ENCODE peak calls at places on chromosomes 4 and X, in six cellular contexts. W, G, S, F, T and H are unnamed samples.

GRCh38 chrX:119501511-119502148 is 33.4 kb downstream of the SLC25A5 start:
- DNase-seq in W (no peak), G (no peak), S (no peak), F (no peak), T (no peak), H (no peak)

GRCh38 chrX:110992611-110993010 is 103.4 kb upstream of the PAK3 start:
- DNase-seq in W (peak), G (peak), S (peak), F (peak), T (peak), H (peak)

GRCh38 chrX:54891573-54891972 is 29.1 kb upstream of the TRO start:
- DNase-seq in W (peak), G (no peak), S (peak), F (peak), T (peak), H (no peak)

GRCh38 chr4:180538384-180539052 is 1704.7 kb upstream of the TENM3 start:
- DNase-seq in W (no peak), G (no peak), S (no peak), F (no peak), T (no peak), H (no peak)

GRCh38 chr4:186807809-186808634 is 84.4 kb upstream of the FAT1 start:
- DNase-seq in W (no peak), G (no peak), S (no peak), F (no peak), T (peak), H (no peak)

GRCh38 chr4:158664806-158665205 is 6.9 kb downstream of the C4orf46 start:
- DNase-seq in W (no peak), G (no peak), S (no peak), F (no peak), T (no peak), H (no peak)

GRCh38 chr4:77044458-77045124 is 31.2 kb downstream of the CCNI start:
- DNase-seq in W (peak), G (no peak), S (peak), F (no peak), T (no peak), H (no peak)

GRCh38 chr4:156953951-156954350 is 17.6 kb downstream of the PDGFC start:
- DNase-seq in W (no peak), G (no peak), S (no peak), F (no peak), T (no peak), H (no peak)

GRCh38 chrX:134948333-134949241 is 42.2 kb upstream of the SMIM10 start:
- DNase-seq in W (peak), G (no peak), S (peak), F (no peak), T (peak), H (no peak)

DNA sequence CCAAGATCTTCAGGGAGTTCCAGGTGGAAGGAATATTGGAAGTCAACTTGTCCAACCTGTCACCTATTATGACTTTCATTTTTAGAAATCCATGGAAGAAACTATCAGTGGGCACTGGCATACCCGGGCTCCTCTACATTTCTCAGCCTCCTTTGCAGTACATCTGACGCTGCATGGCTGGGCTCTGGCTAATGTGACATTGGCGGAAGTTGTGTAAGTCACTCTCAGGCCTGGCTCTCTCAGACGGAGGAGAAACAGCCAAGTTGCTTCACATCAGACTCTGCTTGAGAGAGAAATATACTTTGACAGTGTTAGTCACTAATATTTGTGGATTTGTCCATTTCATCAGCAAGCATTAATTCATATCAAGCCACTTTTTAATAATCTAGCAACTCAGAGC is 4.5 kb downstream of the DCHS2 start:
- DNase-seq in W (no peak), G (no peak), S (no peak), F (no peak), T (no peak), H (no peak)
- H4K91ac ChIP-seq in W (no peak), G (no peak), S (no peak), F (no peak), T (no peak), H (no peak)

DNA sequence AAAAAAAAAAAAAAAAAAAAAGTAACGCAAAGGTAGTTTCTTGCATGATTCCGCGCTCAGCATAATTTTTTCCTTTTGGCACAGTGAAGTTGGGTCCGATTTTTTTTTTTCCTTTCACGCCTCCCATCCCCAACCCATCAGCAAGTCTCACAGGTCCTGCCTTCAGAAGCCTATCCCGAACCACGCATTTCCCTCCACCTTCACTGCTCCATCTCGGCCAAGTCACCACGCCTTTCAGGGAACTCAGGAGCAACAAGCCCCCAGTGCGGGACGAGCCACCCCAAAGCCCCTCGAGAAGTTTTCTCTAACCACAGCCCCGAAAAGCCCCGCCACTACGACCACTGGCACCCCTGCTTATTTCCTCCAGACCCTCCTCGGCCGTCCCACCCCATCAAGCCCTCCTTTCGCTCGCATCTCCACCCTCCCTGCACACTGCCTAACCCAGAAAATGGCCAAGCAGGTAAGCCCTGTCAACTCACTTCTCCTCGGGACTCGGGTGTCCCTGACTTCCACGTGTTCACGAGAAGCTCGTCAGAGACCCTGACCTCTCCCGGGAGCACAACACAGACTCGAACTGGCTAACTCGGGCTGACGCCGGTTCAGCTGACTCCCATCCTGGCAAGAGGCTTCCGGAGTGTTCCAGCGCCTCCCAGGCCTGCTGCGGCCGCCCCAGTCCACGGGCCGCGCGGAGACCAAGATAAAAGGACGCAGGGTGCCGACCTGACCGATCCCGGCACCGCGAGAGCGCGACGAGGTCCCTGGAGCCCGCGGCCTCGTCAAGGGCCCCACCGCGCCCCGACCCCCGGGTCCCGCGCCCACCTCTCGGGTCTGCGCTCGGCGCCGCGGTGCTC is 839 bp downstream of the SLBP start:
- DNase-seq in W (peak), G (no peak), S (peak), F (no peak), T (no peak), H (peak)
- H3K23ac ChIP-seq in W (peak), G (no peak), S (no peak), F (peak), T (peak), H (no peak)

GRCh38 chr4:167873536-167873935 is 218.8 kb upstream of the ANXA10 start:
- DNase-seq in W (no peak), G (no peak), S (no peak), F (no peak), T (no peak), H (no peak)
- H4K91ac ChIP-seq in W (no peak), G (no peak), S (no peak), F (no peak), T (no peak), H (no peak)

DNA sequence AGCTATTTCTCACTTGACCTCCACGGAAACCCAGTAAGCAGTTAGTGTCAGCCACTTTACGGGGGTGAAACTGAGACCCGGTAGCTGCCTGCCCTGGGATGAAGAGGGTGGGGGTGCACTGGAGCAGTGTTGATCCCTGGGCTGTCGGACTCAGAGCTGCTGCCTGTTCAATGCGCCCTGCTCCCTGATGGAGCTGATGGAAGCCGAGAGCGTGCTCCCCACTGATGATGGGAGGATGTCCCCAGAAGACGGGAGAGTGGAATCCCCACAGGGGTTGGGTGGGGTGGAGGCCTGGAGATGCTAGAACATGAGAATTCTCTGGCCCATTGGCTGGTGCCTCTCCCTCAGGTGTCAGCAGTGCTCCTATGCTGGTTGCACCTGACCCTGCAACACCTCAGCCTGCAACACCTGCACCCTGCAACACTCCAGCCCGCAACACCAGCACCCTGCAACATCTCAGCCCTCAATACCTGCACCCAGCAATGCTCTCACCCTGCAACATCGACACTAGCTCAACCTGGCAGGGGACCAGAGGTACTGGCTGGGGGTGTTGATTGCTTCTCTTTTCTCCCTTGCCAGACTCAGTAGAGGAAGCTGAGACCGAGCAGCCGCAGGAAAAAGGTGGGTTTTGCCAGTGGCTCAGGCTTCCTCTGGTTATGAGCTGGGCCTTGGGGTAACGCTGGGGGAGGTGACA is 25.7 kb downstream of the SH3TC1 start:
- DNase-seq in W (no peak), G (no peak), S (no peak), F (no peak), T (no peak), H (no peak)
- H3K23ac ChIP-seq in W (no peak), G (no peak), S (no peak), F (peak), T (no peak), H (no peak)

GRCh38 chr4:145782756-145783155 is 102.8 kb downstream of the C4orf51 start:
- DNase-seq in W (no peak), G (no peak), S (no peak), F (no peak), T (no peak), H (no peak)
- H4K91ac ChIP-seq in W (no peak), G (no peak), S (no peak), F (no peak), T (peak), H (no peak)

GRCh38 chr4:40856836-40857362 is 107.1 kb downstream of the NSUN7 start:
- DNase-seq in W (peak), G (peak), S (peak), F (peak), T (peak), H (peak)
- H3K23ac ChIP-seq in W (no peak), G (no peak), S (no peak), F (peak), T (no peak), H (no peak)